ENCODE peak calls at places on chromosomes 5 and 9, in four cellular contexts. E is neuronal stem cell, P is K562, Y is thyroid gland. V is an unnamed sample. For H3K4me1, the result is how much of the 10 kb centered on the place peaks cover.

GRCh38 chr9:126618590-126619335 is 5.0 kb downstream of the LMX1B start:
- DNase-seq in P (no peak), E (no peak), Y (no peak), V (no peak)

GRCh38 chr5:147346006-147346561 is 111.3 kb downstream of the STK32A start:
- DNase-seq in E (no peak), Y (no peak), P (no peak), V (no peak)

GRCh38 chr5:108617467-108618435 is 129.9 kb upstream of the FER start:
- DNase-seq in E (no peak), P (no peak), Y (no peak), V (no peak)

GRCh38 chr5:180303226-180304015 is 11.5 kb upstream of the MAPK9 start:
- DNase-seq in Y (no peak), E (no peak), P (no peak), V (no peak)

GRCh38 chr9:95190413-95190812 is 127.1 kb downstream of the FANCC start:
- DNase-seq in Y (no peak), P (no peak), E (no peak), V (no peak)

GRCh38 chr5:1431896-1432295 is 13.3 kb downstream of the SLC6A3 start:
- DNase-seq in Y (no peak), E (no peak), P (no peak), V (no peak)

GRCh38 chr5:139014726-139015125 is 139.6 kb upstream of the LRRTM2 start:
- DNase-seq in P (no peak), Y (no peak), E (no peak), V (no peak)

GRCh38 chr5:97846646-97847045 is 663.6 kb upstream of the RIOK2 start:
- DNase-seq in Y (no peak), E (no peak), P (no peak), V (no peak)

GRCh38 chr5:156120777-156121176 is 206.2 kb upstream of the SGCD start:
- DNase-seq in E (no peak), Y (no peak), P (no peak), V (no peak)
- H3K4me1 ChIP-seq in E (under half), Y (under half), P (under half), V (under half)

GRCh38 chr5:155068616-155069100 is 55.1 kb downstream of the KIF4B start:
- DNase-seq in Y (no peak), E (no peak), P (no peak), V (no peak)
- H3K4me1 ChIP-seq in Y (under half), E (under half), P (under half), V (under half)

DNA sequence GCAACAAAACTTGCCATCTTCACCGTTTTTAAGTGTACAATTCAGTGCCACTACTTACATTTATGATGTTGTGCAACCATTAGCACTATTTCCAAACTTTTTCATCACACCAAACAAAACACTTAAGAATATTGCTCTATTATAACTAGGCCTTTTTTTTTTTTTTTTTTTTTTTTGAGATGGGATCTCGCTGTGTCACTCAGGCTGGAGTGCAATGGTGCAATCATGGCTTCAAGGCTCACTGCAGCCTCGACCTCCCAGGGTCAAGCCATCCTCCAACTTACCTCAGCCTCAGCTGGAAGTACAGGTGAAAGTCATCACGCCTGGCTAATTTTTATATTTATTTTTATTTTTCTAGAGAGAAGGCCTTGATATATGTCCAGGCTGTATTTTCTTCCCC is 22.3 kb upstream of the LMNB1 start:
- DNase-seq in E (no peak), P (no peak), Y (no peak), V (no peak)
- H3K4me1 ChIP-seq in E (under half), P (under half), Y (under half), V (under half)

GRCh38 chr5:39017504-39017903 is 56.7 kb downstream of the RICTOR start:
- DNase-seq in Y (no peak), P (no peak), E (no peak), V (no peak)

GRCh38 chr5:39019231-39019630 is 55.0 kb downstream of the RICTOR start:
- DNase-seq in Y (no peak), E (no peak), P (no peak), V (no peak)

GRCh38 chr5:39021413-39021812 is 52.8 kb downstream of the RICTOR start:
- DNase-seq in Y (peak), P (no peak), E (no peak), V (no peak)

GRCh38 chr5:39022151-39022550 is 52.0 kb downstream of the RICTOR start:
- DNase-seq in P (no peak), Y (no peak), E (peak), V (no peak)

DNA sequence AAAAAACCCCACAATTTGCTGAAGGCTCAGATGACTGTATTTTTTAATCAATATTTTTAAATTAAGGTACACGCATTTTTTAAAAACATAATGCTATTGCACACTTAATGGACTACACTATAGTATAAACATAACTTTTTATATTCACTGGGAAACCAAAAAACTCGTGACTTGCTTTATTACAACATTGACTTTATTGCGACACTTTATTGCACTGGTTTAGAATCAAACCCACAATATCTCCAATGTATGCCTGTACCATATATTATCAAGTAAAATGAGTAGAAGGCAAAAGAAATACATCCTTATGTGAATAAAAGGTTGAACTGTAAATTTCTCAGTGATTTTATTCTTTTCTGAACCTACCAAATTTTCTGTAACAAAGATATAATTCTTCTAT is 53.7 kb downstream of the RICTOR start:
- DNase-seq in P (no peak), Y (no peak), E (no peak), V (no peak)
- H3K4me1 ChIP-seq in P (under half), Y (under half), E (under half), V (under half)

DNA sequence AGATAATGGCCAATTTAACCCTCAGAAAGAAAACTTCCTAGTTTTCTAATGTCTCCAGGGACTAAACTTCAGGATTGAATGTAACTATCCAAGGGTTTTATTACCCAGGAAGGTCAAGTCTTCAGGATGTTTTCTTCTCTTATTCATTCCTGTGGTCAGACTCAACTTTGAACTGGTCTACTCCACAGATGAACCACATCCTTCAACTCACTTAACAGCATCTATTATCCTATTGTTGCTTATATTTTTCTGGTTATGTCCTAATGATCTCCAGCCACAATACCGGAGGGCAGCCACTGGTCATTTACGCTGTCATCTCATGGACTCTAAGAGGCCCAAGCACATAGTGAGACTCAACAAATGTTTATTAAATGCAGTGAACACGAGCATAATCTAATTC is 47.2 kb upstream of the LIFR start:
- DNase-seq in E (no peak), P (no peak), Y (no peak), V (no peak)
- H3K4me1 ChIP-seq in E (under half), P (under half), Y (under half), V (under half)